ENCODE peak calls at places on chromosomes 13 and 19, in six cellular contexts. One of them, this sample, is unnamed.

GRCh38 chr13:94233401-94233800 is 246.1 kb downstream of the DCT start:
- DNase-seq in Right ventricle myocardium superior: no peak
- DNase-seq in hepatic stellate cell: peak
- DNase-seq in T follicular helper cell: no peak
- DNase-seq in GM12865: no peak
- DNase-seq in EH: peak
- DNase-seq in this sample: peak

GRCh38 chr13:34410653-34411052 is 531.4 kb upstream of the NBEA start:
- DNase-seq in T follicular helper cell: no peak
- DNase-seq in hepatic stellate cell: no peak
- DNase-seq in GM12865: no peak
- DNase-seq in EH: no peak
- DNase-seq in Right ventricle myocardium superior: no peak
- DNase-seq in this sample: no peak

GRCh38 chr13:54934121-54934520 is 1905.5 kb downstream of the OLFM4 start:
- DNase-seq in T follicular helper cell: no peak
- DNase-seq in GM12865: no peak
- DNase-seq in EH: no peak
- DNase-seq in hepatic stellate cell: no peak
- DNase-seq in Right ventricle myocardium superior: no peak
- DNase-seq in this sample: no peak

GRCh38 chr19:13143135-13143534 is 7.0 kb downstream of the STX10 start:
- DNase-seq in Right ventricle myocardium superior: no peak
- DNase-seq in GM12865: no peak
- DNase-seq in hepatic stellate cell: no peak
- DNase-seq in EH: peak
- DNase-seq in T follicular helper cell: no peak
- DNase-seq in this sample: no peak

GRCh38 chr19:10836478-10837325 is 690 bp upstream of the TMED1 start:
- DNase-seq in Right ventricle myocardium superior: peak
- DNase-seq in EH: no peak
- DNase-seq in T follicular helper cell: peak
- DNase-seq in GM12865: peak
- DNase-seq in hepatic stellate cell: no peak
- DNase-seq in this sample: no peak

GRCh38 chr13:94309997-94310842 is 169.3 kb downstream of the DCT start:
- DNase-seq in T follicular helper cell: no peak
- DNase-seq in GM12865: no peak
- DNase-seq in hepatic stellate cell: peak
- DNase-seq in Right ventricle myocardium superior: no peak
- DNase-seq in EH: peak
- DNase-seq in this sample: peak

GRCh38 chr19:30093966-30094770 is 152.1 kb downstream of the URI1 start:
- DNase-seq in T follicular helper cell: no peak
- DNase-seq in Right ventricle myocardium superior: no peak
- DNase-seq in EH: no peak
- DNase-seq in hepatic stellate cell: no peak
- DNase-seq in GM12865: no peak
- DNase-seq in this sample: no peak

GRCh38 chr19:18014197-18014596 is 6.2 kb downstream of the ARRDC2 start:
- DNase-seq in EH: no peak
- DNase-seq in Right ventricle myocardium superior: no peak
- DNase-seq in GM12865: no peak
- DNase-seq in T follicular helper cell: peak
- DNase-seq in hepatic stellate cell: no peak
- DNase-seq in this sample: no peak

GRCh38 chr13:93182406-93182805 is 44.2 kb upstream of the GPC6 start:
- DNase-seq in GM12865: no peak
- DNase-seq in T follicular helper cell: no peak
- DNase-seq in Right ventricle myocardium superior: no peak
- DNase-seq in hepatic stellate cell: no peak
- DNase-seq in EH: no peak
- DNase-seq in this sample: no peak

GRCh38 chr13:20997301-20998061 is 63.9 kb downstream of the LATS2 start:
- DNase-seq in Right ventricle myocardium superior: peak
- DNase-seq in hepatic stellate cell: peak
- DNase-seq in EH: peak
- DNase-seq in T follicular helper cell: no peak
- DNase-seq in GM12865: no peak
- DNase-seq in this sample: peak

GRCh38 chr13:94330552-94331071 is 148.9 kb downstream of the DCT start:
- DNase-seq in T follicular helper cell: no peak
- DNase-seq in GM12865: no peak
- DNase-seq in Right ventricle myocardium superior: no peak
- DNase-seq in EH: no peak
- DNase-seq in hepatic stellate cell: no peak
- DNase-seq in this sample: no peak

GRCh38 chr19:51712461-51713081 is 11.2 kb downstream of the HAS1 start:
- DNase-seq in T follicular helper cell: no peak
- DNase-seq in EH: peak
- DNase-seq in hepatic stellate cell: no peak
- DNase-seq in Right ventricle myocardium superior: no peak
- DNase-seq in GM12865: peak
- DNase-seq in this sample: no peak

GRCh38 chr19:30690935-30691505 is 318.8 kb downstream of the ZNF536 start:
- DNase-seq in GM12865: no peak
- DNase-seq in EH: no peak
- DNase-seq in T follicular helper cell: no peak
- DNase-seq in Right ventricle myocardium superior: no peak
- DNase-seq in hepatic stellate cell: no peak
- DNase-seq in this sample: no peak

GRCh38 chr19:10424011-10424637 is 3.8 kb downstream of the PDE4A start:
- DNase-seq in T follicular helper cell: no peak
- DNase-seq in GM12865: peak
- DNase-seq in EH: peak
- DNase-seq in hepatic stellate cell: peak
- DNase-seq in Right ventricle myocardium superior: peak
- DNase-seq in this sample: peak

GRCh38 chr13:59531571-59532091 is 632.1 kb downstream of the DIAPH3 start:
- DNase-seq in EH: peak
- DNase-seq in hepatic stellate cell: peak
- DNase-seq in T follicular helper cell: no peak
- DNase-seq in GM12865: no peak
- DNase-seq in Right ventricle myocardium superior: peak
- DNase-seq in this sample: peak

GRCh38 chr13:110380359-110381028 is 73.4 kb downstream of the COL4A2 start:
- DNase-seq in EH: peak
- DNase-seq in T follicular helper cell: no peak
- DNase-seq in Right ventricle myocardium superior: no peak
- DNase-seq in GM12865: no peak
- DNase-seq in hepatic stellate cell: no peak
- DNase-seq in this sample: peak

GRCh38 chr13:114320065-114320464 is 5.8 kb downstream of the CHAMP1 start:
- DNase-seq in Right ventricle myocardium superior: no peak
- DNase-seq in hepatic stellate cell: no peak
- DNase-seq in T follicular helper cell: no peak
- DNase-seq in EH: no peak
- DNase-seq in GM12865: no peak
- DNase-seq in this sample: no peak

GRCh38 chr13:113926951-113927660 is 46.8 kb downstream of the C13orf46 start:
- DNase-seq in EH: no peak
- DNase-seq in hepatic stellate cell: no peak
- DNase-seq in GM12865: no peak
- DNase-seq in T follicular helper cell: no peak
- DNase-seq in Right ventricle myocardium superior: peak
- DNase-seq in this sample: no peak

GRCh38 chr13:99988469-99989375 is 7.1 kb downstream of the ZIC2 start:
- DNase-seq in GM12865: no peak
- DNase-seq in EH: no peak
- DNase-seq in hepatic stellate cell: no peak
- DNase-seq in Right ventricle myocardium superior: no peak
- DNase-seq in T follicular helper cell: no peak
- DNase-seq in this sample: no peak

GRCh38 chr13:60411464-60411863 is 14.4 kb downstream of the TDRD3 start:
- DNase-seq in T follicular helper cell: no peak
- DNase-seq in hepatic stellate cell: no peak
- DNase-seq in EH: no peak
- DNase-seq in GM12865: no peak
- DNase-seq in Right ventricle myocardium superior: no peak
- DNase-seq in this sample: no peak

GRCh38 chr19:16445238-16446107 is 26.3 kb downstream of the EPS15L1 start:
- DNase-seq in T follicular helper cell: no peak
- DNase-seq in Right ventricle myocardium superior: no peak
- DNase-seq in EH: peak
- DNase-seq in GM12865: peak
- DNase-seq in hepatic stellate cell: no peak
- DNase-seq in this sample: no peak

GRCh38 chr19:21513651-21514050 is 8.2 kb downstream of the ZNF429 start:
- DNase-seq in Right ventricle myocardium superior: no peak
- DNase-seq in GM12865: no peak
- DNase-seq in T follicular helper cell: no peak
- DNase-seq in EH: no peak
- DNase-seq in hepatic stellate cell: no peak
- DNase-seq in this sample: no peak

GRCh38 chr13:46655727-46656180 is 102.8 kb downstream of the LRCH1 start:
- DNase-seq in EH: peak
- DNase-seq in GM12865: no peak
- DNase-seq in T follicular helper cell: no peak
- DNase-seq in hepatic stellate cell: no peak
- DNase-seq in Right ventricle myocardium superior: no peak
- DNase-seq in this sample: peak

GRCh38 chr13:36919833-36920611 is at the start of gene SMAD9:
- DNase-seq in EH: peak
- DNase-seq in T follicular helper cell: no peak
- DNase-seq in Right ventricle myocardium superior: peak
- DNase-seq in GM12865: peak
- DNase-seq in hepatic stellate cell: peak
- DNase-seq in this sample: peak

GRCh38 chr13:58838615-58839014 is 1207.1 kb downstream of the PCDH17 start:
- DNase-seq in EH: no peak
- DNase-seq in Right ventricle myocardium superior: no peak
- DNase-seq in T follicular helper cell: no peak
- DNase-seq in GM12865: no peak
- DNase-seq in hepatic stellate cell: no peak
- DNase-seq in this sample: no peak

GRCh38 chr13:98150836-98151489 is 8.1 kb downstream of the FARP1 start:
- DNase-seq in hepatic stellate cell: no peak
- DNase-seq in T follicular helper cell: no peak
- DNase-seq in Right ventricle myocardium superior: no peak
- DNase-seq in GM12865: peak
- DNase-seq in EH: no peak
- DNase-seq in this sample: no peak

GRCh38 chr13:70128098-70128497 is 19.8 kb upstream of the KLHL1 start:
- DNase-seq in T follicular helper cell: no peak
- DNase-seq in GM12865: no peak
- DNase-seq in EH: no peak
- DNase-seq in Right ventricle myocardium superior: no peak
- DNase-seq in hepatic stellate cell: no peak
- DNase-seq in this sample: no peak

GRCh38 chr13:42561752-42562467 is 12.0 kb upstream of the TNFSF11 start:
- DNase-seq in hepatic stellate cell: no peak
- DNase-seq in T follicular helper cell: no peak
- DNase-seq in Right ventricle myocardium superior: no peak
- DNase-seq in GM12865: peak
- DNase-seq in EH: no peak
- DNase-seq in this sample: no peak

GRCh38 chr19:45766919-45767346 is 2.1 kb downstream of the SIX5 start:
- DNase-seq in hepatic stellate cell: peak
- DNase-seq in Right ventricle myocardium superior: peak
- DNase-seq in EH: peak
- DNase-seq in GM12865: no peak
- DNase-seq in T follicular helper cell: no peak
- DNase-seq in this sample: no peak

GRCh38 chr19:6427131-6427530 is 2.5 kb upstream of the KHSRP start:
- DNase-seq in Right ventricle myocardium superior: no peak
- DNase-seq in EH: no peak
- DNase-seq in hepatic stellate cell: no peak
- DNase-seq in GM12865: no peak
- DNase-seq in T follicular helper cell: no peak
- DNase-seq in this sample: no peak

GRCh38 chr13:48562296-48563066 is 29.6 kb upstream of the RCBTB2 start:
- DNase-seq in T follicular helper cell: peak
- DNase-seq in GM12865: peak
- DNase-seq in Right ventricle myocardium superior: no peak
- DNase-seq in EH: no peak
- DNase-seq in hepatic stellate cell: no peak
- DNase-seq in this sample: no peak

GRCh38 chr13:91817250-91817649 is 418.8 kb downstream of the GPC5 start:
- DNase-seq in GM12865: no peak
- DNase-seq in EH: no peak
- DNase-seq in Right ventricle myocardium superior: no peak
- DNase-seq in T follicular helper cell: no peak
- DNase-seq in hepatic stellate cell: no peak
- DNase-seq in this sample: peak

GRCh38 chr13:109401307-109401706 is 385.1 kb downstream of the IRS2 start:
- DNase-seq in hepatic stellate cell: no peak
- DNase-seq in Right ventricle myocardium superior: no peak
- DNase-seq in GM12865: no peak
- DNase-seq in T follicular helper cell: no peak
- DNase-seq in EH: no peak
- DNase-seq in this sample: no peak

GRCh38 chr13:18233783-18234299 is 947.8 kb downstream of the TUBA3C start:
- DNase-seq in GM12865: no peak
- DNase-seq in Right ventricle myocardium superior: no peak
- DNase-seq in EH: no peak
- DNase-seq in hepatic stellate cell: no peak
- DNase-seq in T follicular helper cell: no peak
- DNase-seq in this sample: no peak

GRCh38 chr19:5988520-5989387 is 10.8 kb upstream of the RANBP3 start:
- DNase-seq in hepatic stellate cell: no peak
- DNase-seq in Right ventricle myocardium superior: no peak
- DNase-seq in EH: no peak
- DNase-seq in GM12865: no peak
- DNase-seq in T follicular helper cell: no peak
- DNase-seq in this sample: no peak

GRCh38 chr19:18107235-18108083 is 9.9 kb downstream of the MAST3 start:
- DNase-seq in T follicular helper cell: no peak
- DNase-seq in Right ventricle myocardium superior: no peak
- DNase-seq in GM12865: no peak
- DNase-seq in EH: no peak
- DNase-seq in hepatic stellate cell: no peak
- DNase-seq in this sample: no peak

GRCh38 chr19:47315125-47315821 is 5.6 kb downstream of the C5AR1 start:
- DNase-seq in Right ventricle myocardium superior: peak
- DNase-seq in T follicular helper cell: no peak
- DNase-seq in GM12865: no peak
- DNase-seq in hepatic stellate cell: peak
- DNase-seq in EH: peak
- DNase-seq in this sample: peak

GRCh38 chr13:84393981-84394625 is 511.8 kb upstream of the SLITRK1 start:
- DNase-seq in GM12865: no peak
- DNase-seq in Right ventricle myocardium superior: no peak
- DNase-seq in EH: no peak
- DNase-seq in hepatic stellate cell: no peak
- DNase-seq in T follicular helper cell: no peak
- DNase-seq in this sample: no peak